ENCODE peak calls at places on chromosomes 3 and 15, in six cellular contexts. Q is stimulated activated CD8-positive, alpha-beta memory T cell treated with anti-CD3 and anti-CD28 coated beads, Interleukin-4, amount 100 ng/mL, for 24 hours; E is Daoy; M is COR-L47; R is left ventricle myocardium superior; W is heart left ventricle. P is an unnamed sample.

GRCh38 chr3:32583708-32584107 is 13.1 kb upstream of the DYNC1LI1 start:
- DNase-seq in Q (no peak), E (no peak), M (no peak), R (no peak), W (no peak), P (no peak)

GRCh38 chr3:24494616-24495333 is at the start of gene THRB:
- DNase-seq in Q (no peak), E (peak), M (no peak), R (peak), W (peak), P (peak)

GRCh38 chr3:123818921-123819429 is 65.2 kb downstream of the MYLK start:
- DNase-seq in Q (no peak), E (peak), M (no peak), R (no peak), W (no peak), P (peak)

GRCh38 chr3:141311170-141311495 is 57.2 kb upstream of the ZBTB38 start:
- DNase-seq in Q (no peak), E (no peak), M (no peak), R (no peak), W (no peak), P (no peak)

GRCh38 chr15:51079226-51079625 is 15.5 kb downstream of the TNFAIP8L3 start:
- DNase-seq in Q (no peak), E (no peak), M (no peak), R (no peak), W (no peak), P (no peak)

GRCh38 chr15:61335998-61336648 is 107.0 kb upstream of the RORA start:
- DNase-seq in Q (no peak), E (peak), M (no peak), R (no peak), W (no peak), P (no peak)

GRCh38 chr3:113532698-113533533 is 561 bp downstream of the SIDT1 start:
- DNase-seq in Q (peak), E (peak), M (peak), R (peak), W (peak), P (no peak)

GRCh38 chr15:38129531-38130199 is 123.0 kb upstream of the SPRED1 start:
- DNase-seq in Q (no peak), E (peak), M (no peak), R (peak), W (peak), P (peak)

GRCh38 chr3:65436580-65436979 is 602.1 kb downstream of the MAGI1 start:
- DNase-seq in Q (no peak), E (peak), M (peak), R (no peak), W (no peak), P (peak)

GRCh38 chr15:74441248-74441939 is 7.6 kb upstream of the SEMA7A start:
- DNase-seq in Q (no peak), E (no peak), M (no peak), R (no peak), W (no peak), P (no peak)

GRCh38 chr15:90192961-90193786 is 8.0 kb upstream of the SEMA4B start:
- DNase-seq in Q (no peak), E (no peak), M (no peak), R (no peak), W (no peak), P (no peak)

GRCh38 chr3:106908181-106908938 is 468.9 kb upstream of the CCDC54 start:
- DNase-seq in Q (no peak), E (no peak), M (no peak), R (no peak), W (no peak), P (no peak)

GRCh38 chr3:50627407-50628051 is 10.6 kb downstream of the MAPKAPK3 start:
- DNase-seq in Q (no peak), E (peak), M (no peak), R (peak), W (peak), P (peak)

GRCh38 chr3:53775834-53776251 is 70.4 kb downstream of the CHDH start:
- DNase-seq in Q (no peak), E (no peak), M (no peak), R (no peak), W (no peak), P (no peak)

GRCh38 chr15:101479851-101480612 is 9.5 kb downstream of the PCSK6 start:
- DNase-seq in Q (no peak), E (no peak), M (no peak), R (no peak), W (no peak), P (no peak)

GRCh38 chr3:153284282-153284938 is 122.4 kb downstream of the RAP2B start:
- DNase-seq in Q (peak), E (peak), M (no peak), R (no peak), W (peak), P (peak)

GRCh38 chr3:152773633-152774032 is 61.3 kb upstream of the P2RY1 start:
- DNase-seq in Q (no peak), E (no peak), M (no peak), R (no peak), W (no peak), P (no peak)

GRCh38 chr15:31353931-31354330 is 27.3 kb downstream of the KLF13 start:
- DNase-seq in Q (no peak), E (no peak), M (no peak), R (peak), W (peak), P (no peak)

GRCh38 chr3:14403636-14404395 is 1.4 kb downstream of the SLC6A6 start:
- DNase-seq in Q (no peak), E (no peak), M (no peak), R (peak), W (peak), P (no peak)

GRCh38 chr15:74144153-74144775 is 13.9 kb downstream of the ISLR2 start:
- DNase-seq in Q (no peak), E (peak), M (peak), R (no peak), W (no peak), P (no peak)

GRCh38 chr15:77623878-77624524 is 8.7 kb downstream of the LINGO1 start:
- DNase-seq in Q (no peak), E (no peak), M (no peak), R (no peak), W (no peak), P (no peak)

GRCh38 chr15:29090617-29091466 is 178.8 kb downstream of the NSMCE3 start:
- DNase-seq in Q (peak), E (peak), M (peak), R (no peak), W (no peak), P (peak)

GRCh38 chr3:40267940-40268707 is 41.4 kb upstream of the EIF1B start:
- DNase-seq in Q (no peak), E (no peak), M (no peak), R (no peak), W (no peak), P (no peak)

GRCh38 chr15:72197460-72198409 is at the start of gene GRAMD2A:
- DNase-seq in Q (peak), E (peak), M (no peak), R (peak), W (no peak), P (peak)

GRCh38 chr3:174862101-174862500 is 3.0 kb downstream of the NAALADL2 start:
- DNase-seq in Q (no peak), E (peak), M (peak), R (no peak), W (no peak), P (no peak)

GRCh38 chr3:164620956-164621355 is 457.3 kb downstream of the SI start:
- DNase-seq in Q (no peak), E (no peak), M (no peak), R (no peak), W (no peak), P (no peak)

GRCh38 chr3:186596568-186597287 is 16.1 kb upstream of the AHSG start:
- DNase-seq in Q (no peak), E (no peak), M (no peak), R (no peak), W (no peak), P (peak)

GRCh38 chr3:189944285-189945145 is 176.2 kb downstream of the P3H2 start:
- DNase-seq in Q (no peak), E (no peak), M (no peak), R (no peak), W (no peak), P (no peak)

GRCh38 chr3:126421573-126422119 is 26.9 kb downstream of the CFAP100 start:
- DNase-seq in Q (no peak), E (no peak), M (no peak), R (no peak), W (no peak), P (no peak)

GRCh38 chr3:40211579-40211978 is 97.9 kb upstream of the EIF1B start:
- DNase-seq in Q (no peak), E (peak), M (no peak), R (no peak), W (no peak), P (peak)

GRCh38 chr3:4675704-4676103 is 182.6 kb downstream of the ITPR1 start:
- DNase-seq in Q (no peak), E (no peak), M (no peak), R (no peak), W (no peak), P (no peak)

GRCh38 chr3:115550285-115550741 is 73.0 kb upstream of the GAP43 start:
- DNase-seq in Q (no peak), E (no peak), M (no peak), R (peak), W (peak), P (no peak)

GRCh38 chr3:126056123-126056522 is 27.8 kb downstream of the SLC41A3 start:
- DNase-seq in Q (no peak), E (no peak), M (no peak), R (no peak), W (no peak), P (no peak)

GRCh38 chr3:47890037-47890831 is 87.3 kb downstream of the DHX30 start:
- DNase-seq in Q (no peak), E (no peak), M (no peak), R (no peak), W (no peak), P (peak)

GRCh38 chr3:59334585-59334984 is 284.8 kb upstream of the CFAP20DC start:
- DNase-seq in Q (no peak), E (no peak), M (no peak), R (no peak), W (no peak), P (peak)

GRCh38 chr3:40097507-40098117 is 211.9 kb upstream of the EIF1B start:
- DNase-seq in Q (no peak), E (no peak), M (no peak), R (no peak), W (no peak), P (no peak)

P was measured in fibroblast of pulmonary artery.